ENCODE peak calls at places on chromosomes 5 and 9, in ten cellular contexts. B is fibroblast of the aortic adventitia, E is brain microvascular endothelial cell, Y is NB4, V is AG04450, S is WERI-Rb-1, Z is HepG2, L is aorta, X is fibroblast of mammary gland, J is left ventricle myocardium inferior. T is an unnamed sample.

GRCh38 chr5:40914835-40915234 is 5.5 kb downstream of the C7 start:
- DNase-seq in B (peak), E (peak), Y (no peak), V (no peak), S (no peak), Z (no peak), L (no peak), X (peak), J (no peak), T (no peak)

GRCh38 chr9:36787709-36788108 is 215.0 kb downstream of the MELK start:
- DNase-seq in B (no peak), E (no peak), Y (no peak), V (no peak), S (no peak), Z (no peak), L (no peak), X (no peak), J (no peak), T (no peak)

GRCh38 chr9:126986506-126986951 is 71.9 kb downstream of the RALGPS1 start:
- DNase-seq in B (no peak), E (no peak), Y (no peak), V (no peak), S (no peak), Z (peak), L (no peak), X (peak), J (no peak), T (no peak)

GRCh38 chr5:164394686-164395187 is 889.3 kb downstream of the MAT2B start:
- DNase-seq in B (no peak), E (no peak), Y (peak), V (no peak), S (no peak), Z (no peak), L (no peak), X (no peak), J (no peak), T (no peak)

GRCh38 chr5:60960591-60960990 is 15.6 kb downstream of the NDUFAF2 start:
- DNase-seq in B (peak), E (peak), Y (no peak), V (no peak), S (no peak), Z (no peak), L (no peak), X (peak), J (no peak), T (no peak)

GRCh38 chr5:3107118-3107517 is 355.6 kb upstream of the IRX2 start:
- DNase-seq in B (no peak), E (no peak), Y (no peak), V (no peak), S (no peak), Z (no peak), L (no peak), X (no peak), J (no peak), T (no peak)

GRCh38 chr9:94692601-94693000 is 33.9 kb upstream of the AOPEP start:
- DNase-seq in B (no peak), E (no peak), Y (no peak), V (no peak), S (no peak), Z (peak), L (no peak), X (no peak), J (no peak), T (no peak)

GRCh38 chr9:133584559-133585476 is 24.4 kb downstream of the FAM163B start:
- DNase-seq in B (peak), E (no peak), Y (peak), V (no peak), S (no peak), Z (no peak), L (no peak), X (no peak), J (no peak), T (no peak)

GRCh38 chr9:33687779-33688178 is 107.6 kb upstream of the PRSS3 start:
- DNase-seq in B (peak), E (peak), Y (peak), V (no peak), S (no peak), Z (no peak), L (no peak), X (no peak), J (no peak), T (no peak)

GRCh38 chr5:64834037-64834436 is 65.3 kb downstream of the CWC27 start:
- DNase-seq in B (peak), E (no peak), Y (no peak), V (no peak), S (no peak), Z (no peak), L (no peak), X (peak), J (no peak), T (no peak)

GRCh38 chr5:162786234-162786633 is 651.2 kb upstream of the CCNG1 start:
- DNase-seq in B (no peak), E (no peak), Y (peak), V (no peak), S (no peak), Z (no peak), L (no peak), X (peak), J (no peak), T (no peak)

GRCh38 chr9:133971121-133971951 is 20.8 kb downstream of the VAV2 start:
- DNase-seq in B (no peak), E (no peak), Y (no peak), V (no peak), S (no peak), Z (no peak), L (peak), X (no peak), J (no peak), T (no peak)

GRCh38 chr5:134131165-134131564 is 16.7 kb downstream of the TCF7 start:
- DNase-seq in B (no peak), E (no peak), Y (no peak), V (no peak), S (no peak), Z (no peak), L (peak), X (no peak), J (no peak), T (no peak)

GRCh38 chr9:93468763-93469456 is 15.5 kb upstream of the FAM120AOS start:
- DNase-seq in B (peak), E (peak), Y (no peak), V (no peak), S (peak), Z (no peak), L (no peak), X (peak), J (no peak), T (no peak)

GRCh38 chr5:138663561-138663960 is 88.4 kb upstream of the HSPA9 start:
- DNase-seq in B (no peak), E (no peak), Y (no peak), V (no peak), S (no peak), Z (no peak), L (no peak), X (peak), J (no peak), T (no peak)
- H3K4me3 ChIP-seq in B (no peak), E (no peak), Y (no peak), V (no peak), S (no peak), Z (no peak), L (no peak), X (no peak), J (no peak), T (no peak)

GRCh38 chr9:137173795-137174664 is 2.2 kb upstream of the TMEM210 start:
- DNase-seq in B (no peak), E (no peak), Y (no peak), V (no peak), S (no peak), Z (no peak), L (no peak), X (no peak), J (no peak), T (no peak)

GRCh38 chr9:137172907-137173794 is 1.3 kb upstream of the TMEM210 start:
- DNase-seq in B (no peak), E (no peak), Y (no peak), V (no peak), S (no peak), Z (no peak), L (no peak), X (no peak), J (no peak), T (no peak)

GRCh38 chr9:137175345-137175961 is 3.6 kb upstream of the TMEM210 start:
- DNase-seq in B (no peak), E (no peak), Y (no peak), V (no peak), S (no peak), Z (no peak), L (no peak), X (no peak), J (no peak), T (no peak)

GRCh38 chr9:137176302-137177182 is 4.7 kb upstream of the TMEM210 start:
- DNase-seq in B (peak), E (peak), Y (peak), V (no peak), S (no peak), Z (peak), L (no peak), X (peak), J (no peak), T (no peak)

GRCh38 chr9:137174722-137175293 is 3.0 kb upstream of the TMEM210 start:
- DNase-seq in B (no peak), E (no peak), Y (no peak), V (no peak), S (no peak), Z (no peak), L (no peak), X (no peak), J (no peak), T (no peak)
- H3K4me3 ChIP-seq in B (no peak), E (no peak), Y (no peak), V (no peak), S (no peak), Z (no peak), L (no peak), X (no peak), J (no peak), T (no peak)

GRCh38 chr5:56481147-56481997 is 248.2 kb upstream of the ANKRD55 start:
- DNase-seq in B (peak), E (peak), Y (peak), V (no peak), S (no peak), Z (peak), L (peak), X (peak), J (peak), T (peak)

GRCh38 chr5:56479126-56479525 is 246.0 kb upstream of the ANKRD55 start:
- DNase-seq in B (no peak), E (no peak), Y (no peak), V (no peak), S (no peak), Z (no peak), L (no peak), X (no peak), J (no peak), T (no peak)

GRCh38 chr5:56480305-56481146 is 247.4 kb upstream of the ANKRD55 start:
- DNase-seq in B (peak), E (peak), Y (peak), V (no peak), S (no peak), Z (peak), L (peak), X (peak), J (peak), T (peak)

GRCh38 chr5:56478062-56478461 is 244.9 kb upstream of the ANKRD55 start:
- DNase-seq in B (no peak), E (no peak), Y (no peak), V (no peak), S (no peak), Z (no peak), L (no peak), X (no peak), J (no peak), T (no peak)

DNA sequence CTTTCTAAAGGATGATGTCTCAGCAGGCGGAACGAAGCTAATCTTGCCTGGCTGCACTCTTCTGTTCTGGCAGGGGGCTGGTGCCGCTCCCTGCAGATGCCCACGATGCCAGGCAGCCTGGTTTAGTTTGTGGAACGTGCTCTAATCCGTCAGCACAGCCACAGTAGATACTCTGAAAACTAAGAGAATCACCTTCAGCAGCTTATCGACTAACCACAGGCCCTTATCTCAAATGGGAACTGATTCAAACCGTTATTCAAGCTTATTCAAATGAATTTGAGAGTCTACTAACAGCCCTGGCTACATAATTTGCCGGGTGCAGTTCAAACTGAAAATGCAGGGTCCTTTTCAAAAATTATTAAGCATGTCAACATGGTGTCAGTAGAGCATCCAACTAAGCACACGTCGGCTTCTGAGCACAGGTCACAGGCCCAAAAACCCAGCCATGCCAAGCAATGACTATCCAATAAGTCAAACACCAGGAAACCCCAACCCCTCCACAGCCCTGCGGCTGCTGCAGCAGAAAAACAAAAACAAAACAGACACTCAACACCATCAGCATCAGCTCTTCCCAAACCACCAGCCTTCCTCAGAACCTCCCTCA is 246.7 kb upstream of the ANKRD55 start:
- DNase-seq in B (no peak), E (peak), Y (no peak), V (no peak), S (no peak), Z (no peak), L (no peak), X (no peak), J (no peak), T (no peak)
- H3K4me3 ChIP-seq in B (peak), E (no peak), Y (no peak), V (peak), S (no peak), Z (peak), L (no peak), X (no peak), J (peak), T (no peak)

GRCh38 chr5:476102-476813 is 33.3 kb downstream of the EXOC3 start:
- DNase-seq in B (peak), E (no peak), Y (no peak), V (no peak), S (no peak), Z (no peak), L (peak), X (no peak), J (no peak), T (no peak)

GRCh38 chr5:475704-476101 is 32.7 kb downstream of the EXOC3 start:
- DNase-seq in B (no peak), E (no peak), Y (no peak), V (no peak), S (no peak), Z (no peak), L (peak), X (no peak), J (no peak), T (no peak)

GRCh38 chr5:473344-474192 is 30.6 kb downstream of the EXOC3 start:
- DNase-seq in B (peak), E (no peak), Y (peak), V (no peak), S (peak), Z (peak), L (peak), X (peak), J (peak), T (peak)

GRCh38 chr5:476814-477175 is 33.8 kb downstream of the EXOC3 start:
- DNase-seq in B (no peak), E (no peak), Y (no peak), V (no peak), S (no peak), Z (no peak), L (no peak), X (no peak), J (no peak), T (no peak)

DNA sequence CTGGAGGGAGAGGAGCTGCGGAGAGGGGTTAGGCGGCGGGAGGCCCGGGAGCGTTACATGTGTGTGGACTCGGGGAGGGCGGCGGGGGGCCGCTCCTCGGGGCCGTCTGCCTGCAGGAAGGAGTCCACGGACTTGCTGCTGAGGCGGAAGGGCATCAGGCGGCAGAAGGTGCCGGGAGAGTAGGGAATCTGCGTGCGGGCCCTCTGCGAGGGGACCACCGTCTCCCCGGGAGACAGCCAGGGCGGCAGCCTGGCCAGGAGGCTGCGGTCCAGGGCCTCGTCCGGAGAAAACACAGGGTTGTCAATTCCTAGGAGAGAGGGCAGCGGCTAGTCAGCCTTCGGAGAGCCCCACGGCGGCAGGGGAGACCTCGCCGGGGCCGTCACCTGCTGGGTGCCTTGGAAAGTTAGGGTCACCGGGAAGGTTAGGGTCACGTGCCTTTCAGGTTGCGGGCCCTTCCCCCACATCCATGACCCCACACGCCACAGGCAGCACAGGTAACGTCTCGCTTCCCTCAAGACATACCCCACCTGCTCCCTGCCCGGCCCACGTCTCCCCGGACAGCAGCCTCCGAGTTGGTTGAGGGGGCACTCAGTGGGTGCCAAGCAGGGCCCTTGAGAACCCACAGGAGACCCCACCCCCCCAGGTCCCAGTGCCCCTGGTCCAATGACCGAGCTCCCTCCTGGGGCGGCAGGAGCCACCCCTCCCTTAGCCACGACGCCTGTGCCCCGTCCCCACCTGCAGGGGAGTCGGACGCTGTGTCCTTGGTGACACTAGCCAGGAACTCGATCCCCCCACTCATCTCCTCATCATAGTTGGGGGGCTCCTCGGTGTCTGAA is 32.1 kb downstream of the EXOC3 start:
- DNase-seq in B (peak), E (no peak), Y (no peak), V (no peak), S (peak), Z (no peak), L (peak), X (no peak), J (peak), T (no peak)
- H3K4me3 ChIP-seq in B (peak), E (peak), Y (peak), V (peak), S (peak), Z (peak), L (no peak), X (no peak), J (peak), T (peak)

GRCh38 chr5:180072556-180072955 is 997 bp upstream of the RNF130 start:
- DNase-seq in B (no peak), E (no peak), Y (no peak), V (no peak), S (no peak), Z (no peak), L (no peak), X (no peak), J (no peak), T (no peak)

GRCh38 chr5:180071418-180072255 is at the start of gene RNF130:
- DNase-seq in B (peak), E (peak), Y (peak), V (peak), S (peak), Z (peak), L (peak), X (peak), J (peak), T (peak)

GRCh38 chr5:180069589-180070247 is 1.8 kb downstream of the RNF130 start:
- DNase-seq in B (no peak), E (no peak), Y (peak), V (no peak), S (peak), Z (peak), L (no peak), X (no peak), J (no peak), T (no peak)

GRCh38 chr5:180072256-180072548 is 643 bp upstream of the RNF130 start:
- DNase-seq in B (no peak), E (no peak), Y (no peak), V (no peak), S (no peak), Z (no peak), L (no peak), X (no peak), J (no peak), T (no peak)

DNA sequence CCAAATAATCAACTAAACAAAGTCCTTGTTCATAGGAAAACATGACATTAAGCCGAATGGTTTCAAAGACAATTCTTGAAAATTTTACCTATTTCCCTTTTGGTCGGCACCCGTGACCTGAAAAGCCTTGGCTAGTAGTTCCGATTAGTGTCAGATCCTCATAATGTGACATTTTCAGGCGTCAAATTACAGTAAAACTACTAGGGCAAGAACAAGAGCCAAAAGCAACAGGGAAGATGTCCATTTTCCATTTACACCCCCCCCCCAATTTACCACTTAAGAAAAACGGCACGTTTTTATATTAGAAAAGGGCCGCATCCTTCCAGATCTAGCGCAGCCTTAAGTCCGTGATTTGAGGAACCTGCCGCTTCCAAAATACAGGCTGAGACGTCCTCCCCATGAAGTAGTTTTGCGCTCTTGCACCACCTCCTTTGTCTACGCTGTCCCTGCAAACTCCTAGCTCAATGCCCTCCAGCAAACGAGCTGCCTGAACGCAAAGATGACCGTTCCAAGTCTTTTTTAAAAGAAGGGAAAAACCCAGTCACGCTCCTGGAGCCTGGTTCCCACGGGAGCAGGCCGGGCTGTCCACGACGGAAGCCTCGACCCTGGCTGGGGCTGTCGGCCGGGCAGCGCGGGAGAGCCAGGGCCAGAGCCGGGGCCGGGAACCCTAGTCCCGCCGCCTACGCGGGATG is 687 bp downstream of the RNF130 start:
- DNase-seq in B (peak), E (peak), Y (peak), V (no peak), S (no peak), Z (no peak), L (peak), X (peak), J (peak), T (peak)
- H3K4me3 ChIP-seq in B (peak), E (peak), Y (peak), V (peak), S (peak), Z (peak), L (peak), X (peak), J (peak), T (peak)

GRCh38 chr9:75170898-75171360 is 82.6 kb downstream of the OSTF1 start:
- DNase-seq in B (peak), E (peak), Y (peak), V (no peak), S (no peak), Z (no peak), L (no peak), X (no peak), J (no peak), T (no peak)

GRCh38 chr9:75169623-75170022 is 81.3 kb downstream of the OSTF1 start:
- DNase-seq in B (peak), E (peak), Y (no peak), V (no peak), S (no peak), Z (no peak), L (no peak), X (peak), J (no peak), T (no peak)

GRCh38 chr9:75176037-75176436 is 87.7 kb downstream of the OSTF1 start:
- DNase-seq in B (peak), E (no peak), Y (no peak), V (no peak), S (no peak), Z (no peak), L (no peak), X (no peak), J (no peak), T (no peak)

DNA sequence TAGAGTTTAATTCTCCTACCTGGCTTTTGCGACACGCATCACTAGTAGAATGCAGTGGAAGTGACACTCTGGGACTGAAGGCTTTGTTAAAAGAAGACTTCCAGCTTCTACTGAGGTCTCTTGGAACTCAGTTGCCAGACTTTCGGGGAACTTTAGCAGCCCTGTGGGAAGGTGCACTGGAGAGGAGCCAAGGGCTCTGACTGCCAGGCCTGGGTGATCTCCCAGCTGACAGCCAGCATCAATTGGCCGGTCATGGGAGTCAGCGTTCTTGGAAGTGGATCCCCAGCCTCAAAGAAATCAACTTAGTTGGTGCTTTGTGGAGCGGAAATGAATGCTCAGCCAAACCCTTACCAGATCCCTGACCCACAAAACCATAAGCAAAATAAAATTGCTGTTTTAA is 87.1 kb downstream of the OSTF1 start:
- DNase-seq in B (no peak), E (no peak), Y (no peak), V (no peak), S (no peak), Z (no peak), L (no peak), X (no peak), J (no peak), T (no peak)
- H3K4me3 ChIP-seq in B (no peak), E (no peak), Y (no peak), V (no peak), S (no peak), Z (no peak), L (no peak), X (no peak), J (no peak), T (no peak)

T was measured in pancreas.